ENCODE peak calls at places on chromosomes 6 and 20, in four cellular contexts. R is tibial artery, W is SK-MEL-5, L is ACHN. V is an unnamed sample.

GRCh38 chr20:48319943-48320584 is 507.7 kb downstream of the PREX1 start:
- DNase-seq in R (no peak), W (no peak), L (no peak), V (no peak)

GRCh38 chr20:40689943-40690835 is 1.2 kb upstream of the MAFB start:
- DNase-seq in R (peak), W (peak), L (peak), V (peak)

GRCh38 chr6:154567695-154568220 is 57.3 kb upstream of the CNKSR3 start:
- DNase-seq in R (no peak), W (no peak), L (no peak), V (no peak)

GRCh38 chr6:167689751-167690150 is 137.0 kb upstream of the AFDN start:
- DNase-seq in R (no peak), W (no peak), L (no peak), V (no peak)

GRCh38 chr20:36181934-36182603 is 27.5 kb downstream of the EPB41L1 start:
- DNase-seq in R (no peak), W (peak), L (peak), V (peak)

GRCh38 chr6:130357436-130357835 is 8.4 kb upstream of the TMEM200A start:
- DNase-seq in R (no peak), W (no peak), L (no peak), V (no peak)

GRCh38 chr20:17014967-17015366 is 211.9 kb upstream of the PCSK2 start:
- DNase-seq in R (no peak), W (no peak), L (no peak), V (no peak)

GRCh38 chr6:101069191-101069795 is 188.2 kb upstream of the ASCC3 start:
- DNase-seq in R (no peak), W (peak), L (no peak), V (no peak)

GRCh38 chr6:126339796-126340750 is at the start of gene CENPW:
- DNase-seq in R (peak), W (peak), L (peak), V (peak)

GRCh38 chr20:31587545-31588389 is 17.3 kb upstream of the ID1 start:
- DNase-seq in R (peak), W (no peak), L (no peak), V (no peak)

GRCh38 chr6:3022765-3023662 is 23.3 kb downstream of the NQO2 start:
- DNase-seq in R (no peak), W (peak), L (no peak), V (peak)

GRCh38 chr6:76592561-76592960 is 520.1 kb upstream of the IMPG1 start:
- DNase-seq in R (no peak), W (no peak), L (no peak), V (no peak)

GRCh38 chr6:109381007-109381746 is 1.1 kb downstream of the CD164 start:
- DNase-seq in R (no peak), W (no peak), L (peak), V (peak)

GRCh38 chr6:32298632-32299336 is 72.9 kb downstream of the TSBP1 start:
- DNase-seq in R (no peak), W (no peak), L (no peak), V (no peak)

GRCh38 chr6:35050988-35051330 is 90.2 kb downstream of the TCP11 start:
- DNase-seq in R (peak), W (no peak), L (no peak), V (no peak)

GRCh38 chr6:150652848-150653613 is 53.3 kb downstream of the PLEKHG1 start:
- DNase-seq in R (no peak), W (no peak), L (no peak), V (no peak)

GRCh38 chr20:47748851-47749250 is 36.4 kb downstream of the SULF2 start:
- DNase-seq in R (no peak), W (no peak), L (no peak), V (no peak)

GRCh38 chr20:13118676-13119075 is 102.4 kb upstream of the ISM1 start:
- DNase-seq in R (no peak), W (no peak), L (no peak), V (no peak)

GRCh38 chr6:130369821-130370220 is 4.0 kb downstream of the TMEM200A start:
- DNase-seq in R (no peak), W (no peak), L (no peak), V (no peak)

GRCh38 chr6:41100871-41101287 is 28.1 kb downstream of the NFYA start:
- DNase-seq in R (no peak), W (no peak), L (no peak), V (no peak)

GRCh38 chr6:131858765-131859490 is 51.1 kb downstream of the ENPP1 start:
- DNase-seq in R (no peak), W (no peak), L (peak), V (no peak)

GRCh38 chr6:127176175-127176574 is 57.7 kb downstream of the RSPO3 start:
- DNase-seq in R (no peak), W (no peak), L (no peak), V (peak)

GRCh38 chr6:161544801-161545490 is 271.1 kb upstream of the AGPAT4 start:
- DNase-seq in R (no peak), W (no peak), L (no peak), V (no peak)